ENCODE peak calls at places on chromosomes 3 and 15, in five cellular contexts. I is right lobe of liver, J is AG08395, Y is NCI-H460, Z is WTC11. O is an unnamed sample.
A peak's percentile ranks its signal among the peaks of the same experiment; 100 is the strongest.

GRCh38 chr15:63243776-63244175 is 33.6 kb upstream of the APH1B start:
- DNase-seq in I (no peak), J (no peak), Y (no peak), Z (no peak), O (no peak)

GRCh38 chr3:53239800-53240199 is 16.0 kb downstream of the TKT start:
- DNase-seq in I (no peak), J (no peak), Y (no peak), Z (no peak), O (no peak)

GRCh38 chr3:48459331-48459730 is 12.8 kb downstream of the ATRIP start:
- DNase-seq in I (no peak), J (no peak), Y (no peak), Z (no peak), O (no peak)

GRCh38 chr3:8622873-8623725 is 21.5 kb downstream of the SSUH2 start:
- DNase-seq in I (peak; percentile 63), J (peak; percentile 85), Y (peak; percentile 53), Z (peak; percentile 87), O (peak; percentile 66)

GRCh38 chr3:8652323-8652987 is 7.9 kb upstream of the SSUH2 start:
- DNase-seq in I (no peak), J (no peak), Y (no peak), Z (no peak), O (no peak)

GRCh38 chr3:45841380-45841700 is 579 bp downstream of the LZTFL1 start:
- DNase-seq in I (peak; percentile 39), J (peak; percentile 14), Y (no peak), Z (no peak), O (peak; percentile 54)

GRCh38 chr3:142240708-142241107 is 15.3 kb upstream of the GK5 start:
- DNase-seq in I (no peak), J (no peak), Y (no peak), Z (no peak), O (no peak)

GRCh38 chr3:105406268-105406667 is 39.6 kb downstream of the ALCAM start:
- DNase-seq in I (no peak), J (no peak), Y (no peak), Z (no peak), O (no peak)

GRCh38 chr3:138137901-138138300 is 5.7 kb upstream of the A4GNT start:
- DNase-seq in I (no peak), J (no peak), Y (no peak), Z (no peak), O (no peak)

GRCh38 chr3:52856666-52857065 is 21.8 kb upstream of the MUSTN1 start:
- DNase-seq in I (no peak), J (no peak), Y (no peak), Z (no peak), O (no peak)

GRCh38 chr15:92158426-92158825 is 235.3 kb upstream of the ST8SIA2 start:
- DNase-seq in I (no peak), J (no peak), Y (no peak), Z (no peak), O (no peak)

GRCh38 chr3:99929409-99930139 is 111.9 kb downstream of the CMSS1 start:
- DNase-seq in I (no peak), J (peak; percentile 58), Y (no peak), Z (no peak), O (no peak)

GRCh38 chr3:175384569-175384968 is 525.4 kb downstream of the NAALADL2 start:
- DNase-seq in I (no peak), J (no peak), Y (no peak), Z (no peak), O (no peak)

GRCh38 chr3:27681249-27681748 is 40.8 kb downstream of the EOMES start:
- DNase-seq in I (no peak), J (peak; percentile 70), Y (peak; percentile 58), Z (no peak), O (no peak)

GRCh38 chr3:60703956-60704736 is 547.1 kb downstream of the FHIT start:
- DNase-seq in I (no peak), J (peak; percentile 13), Y (no peak), Z (no peak), O (no peak)

GRCh38 chr15:75554717-75555116 is 24.4 kb downstream of the PTPN9 start:
- DNase-seq in I (no peak), J (no peak), Y (no peak), Z (no peak), O (no peak)

GRCh38 chr3:124318014-124318413 is 326.1 kb upstream of the ROPN1 start:
- DNase-seq in I (no peak), J (no peak), Y (no peak), Z (no peak), O (no peak)

GRCh38 chr3:48397767-48398681 is 26.0 kb downstream of the FBXW12 start:
- DNase-seq in I (no peak), J (no peak), Y (no peak), Z (no peak), O (no peak)

GRCh38 chr3:168620854-168621253 is 525.1 kb upstream of the GOLIM4 start:
- DNase-seq in I (peak; percentile 31), J (no peak), Y (peak; percentile 20), Z (peak; percentile 70), O (no peak)

GRCh38 chr3:176839447-176839846 is 357.8 kb downstream of the TBL1XR1 start:
- DNase-seq in I (no peak), J (no peak), Y (no peak), Z (no peak), O (no peak)

GRCh38 chr3:171251842-171252241 is 208.4 kb downstream of the TNIK start:
- DNase-seq in I (no peak), J (no peak), Y (no peak), Z (no peak), O (no peak)

GRCh38 chr3:171328419-171329082 is 131.7 kb downstream of the TNIK start:
- DNase-seq in I (no peak), J (no peak), Y (no peak), Z (peak; percentile 22), O (peak; percentile 73)

GRCh38 chr3:54631507-54632280 is 296.2 kb downstream of the LRTM1 start:
- DNase-seq in I (no peak), J (no peak), Y (no peak), Z (no peak), O (no peak)

GRCh38 chr3:101635954-101636798 is 40.8 kb downstream of the ZBTB11 start:
- DNase-seq in I (peak; percentile 55), J (peak; percentile 38), Y (peak; percentile 44), Z (peak; percentile 84), O (peak; percentile 59)

GRCh38 chr15:51129513-51130197 is 34.9 kb upstream of the TNFAIP8L3 start:
- DNase-seq in I (no peak), J (no peak), Y (no peak), Z (no peak), O (no peak)

GRCh38 chr15:64197425-64197824 is 34.6 kb upstream of the PPIB start:
- DNase-seq in I (no peak), J (peak; percentile 72), Y (no peak), Z (no peak), O (no peak)

GRCh38 chr15:71716990-71717389 is 93.4 kb upstream of the NR2E3 start:
- DNase-seq in I (no peak), J (peak; percentile 57), Y (no peak), Z (no peak), O (no peak)

GRCh38 chr15:27067175-27067574 is 96.2 kb downstream of the GABRG3 start:
- DNase-seq in I (no peak), J (no peak), Y (no peak), Z (no peak), O (no peak)

GRCh38 chr3:10160346-10160745 is 4.4 kb upstream of the IRAK2 start:
- DNase-seq in I (no peak), J (peak; percentile 46), Y (no peak), Z (no peak), O (no peak)

GRCh38 chr3:54822206-54822605 is 105.7 kb downstream of the LRTM1 start:
- DNase-seq in I (no peak), J (peak; percentile 60), Y (no peak), Z (no peak), O (no peak)

GRCh38 chr3:53775834-53776251 is 70.4 kb downstream of the CHDH start:
- DNase-seq in I (peak; percentile 40), J (peak; percentile 21), Y (no peak), Z (no peak), O (no peak)

GRCh38 chr3:19065027-19065426 is 83.3 kb upstream of the KCNH8 start:
- DNase-seq in I (no peak), J (no peak), Y (no peak), Z (no peak), O (no peak)

GRCh38 chr15:28880680-28881079 is 5.1 kb upstream of the APBA2 start:
- DNase-seq in I (no peak), J (no peak), Y (no peak), Z (no peak), O (no peak)

GRCh38 chr3:157113832-157114505 is 46.0 kb downstream of the CCNL1 start:
- DNase-seq in I (no peak), J (no peak), Y (no peak), Z (no peak), O (no peak)

GRCh38 chr15:24856397-24857093 is 98.2 kb upstream of the SNRPN start:
- DNase-seq in I (no peak), J (no peak), Y (no peak), Z (peak; percentile 94), O (no peak)

GRCh38 chr15:35168464-35168863 is 83.4 kb upstream of the NANOGP8 start:
- DNase-seq in I (no peak), J (peak; percentile 26), Y (no peak), Z (no peak), O (no peak)

GRCh38 chr3:98966862-98967554 is 65.5 kb upstream of the DCBLD2 start:
- DNase-seq in I (no peak), J (no peak), Y (no peak), Z (no peak), O (no peak)

GRCh38 chr3:139456391-139456790 is 19.9 kb downstream of the RBP2 start:
- DNase-seq in I (no peak), J (no peak), Y (no peak), Z (no peak), O (no peak)

GRCh38 chr15:90000175-90000923 is 775 bp upstream of the ZNF710 start:
- DNase-seq in I (no peak), J (peak; percentile 24), Y (no peak), Z (peak; percentile 32), O (peak; percentile 67)

GRCh38 chr15:51265037-51265555 is 73.3 kb downstream of the CYP19A1 start:
- DNase-seq in I (no peak), J (no peak), Y (no peak), Z (no peak), O (no peak)